ENCODE peak calls at places on chromosome 1, in five cellular contexts. One of them, this sample, is unnamed.

GRCh38 chr1:204358605-204359004 is 1.1 kb downstream of the PLEKHA6 start:
- DNase-seq in HepG2: no peak
- DNase-seq in HCT116: no peak
- DNase-seq in GM23338: no peak
- DNase-seq in K562: no peak
- DNase-seq in this sample: no peak

GRCh38 chr1:209318302-209319056 is 265.0 kb upstream of the CAMK1G start:
- DNase-seq in HepG2: no peak
- DNase-seq in HCT116: no peak
- DNase-seq in GM23338: no peak
- DNase-seq in K562: no peak
- DNase-seq in this sample: no peak

GRCh38 chr1:33181038-33181861 is 593 bp downstream of the TRIM62 start:
- DNase-seq in HepG2: no peak
- DNase-seq in HCT116: no peak
- DNase-seq in GM23338: peak
- DNase-seq in K562: no peak
- DNase-seq in this sample: no peak

GRCh38 chr1:22171951-22172715 is 29.2 kb upstream of the WNT4 start:
- DNase-seq in HepG2: no peak
- DNase-seq in HCT116: no peak
- DNase-seq in GM23338: peak
- DNase-seq in K562: no peak
- DNase-seq in this sample: no peak

GRCh38 chr1:41835488-41835887 is 83.2 kb downstream of the HIVEP3 start:
- DNase-seq in HepG2: no peak
- DNase-seq in HCT116: no peak
- DNase-seq in GM23338: no peak
- DNase-seq in K562: no peak
- DNase-seq in this sample: no peak

GRCh38 chr1:231938651-231939050 is 312.1 kb downstream of the DISC1 start:
- DNase-seq in HepG2: no peak
- DNase-seq in HCT116: no peak
- DNase-seq in GM23338: no peak
- DNase-seq in K562: no peak
- DNase-seq in this sample: no peak

GRCh38 chr1:223556414-223557124 is 108.9 kb downstream of the CAPN8 start:
- DNase-seq in HepG2: peak
- DNase-seq in HCT116: peak
- DNase-seq in GM23338: peak
- DNase-seq in K562: peak
- DNase-seq in this sample: no peak

GRCh38 chr1:15719721-15720120 is 16.3 kb upstream of the SLC25A34 start:
- DNase-seq in HepG2: no peak
- DNase-seq in HCT116: no peak
- DNase-seq in GM23338: no peak
- DNase-seq in K562: no peak
- DNase-seq in this sample: no peak

GRCh38 chr1:204574016-204574855 is 58.0 kb downstream of the MDM4 start:
- DNase-seq in HepG2: no peak
- DNase-seq in HCT116: no peak
- DNase-seq in GM23338: peak
- DNase-seq in K562: no peak
- DNase-seq in this sample: no peak

GRCh38 chr1:25924454-25924853 is 18.2 kb upstream of the STMN1 start:
- DNase-seq in HepG2: no peak
- DNase-seq in HCT116: no peak
- DNase-seq in GM23338: no peak
- DNase-seq in K562: no peak
- DNase-seq in this sample: no peak

GRCh38 chr1:25918615-25919014 is 12.4 kb upstream of the STMN1 start:
- DNase-seq in HepG2: no peak
- DNase-seq in HCT116: no peak
- DNase-seq in GM23338: peak
- DNase-seq in K562: no peak
- DNase-seq in this sample: no peak

GRCh38 chr1:25922064-25922632 is 15.9 kb upstream of the STMN1 start:
- DNase-seq in HepG2: no peak
- DNase-seq in HCT116: no peak
- DNase-seq in GM23338: peak
- DNase-seq in K562: no peak
- DNase-seq in this sample: no peak

GRCh38 chr1:25926731-25927496 is 20.7 kb upstream of the STMN1 start:
- DNase-seq in HepG2: no peak
- DNase-seq in HCT116: no peak
- DNase-seq in GM23338: peak
- DNase-seq in K562: no peak
- DNase-seq in this sample: no peak

DNA sequence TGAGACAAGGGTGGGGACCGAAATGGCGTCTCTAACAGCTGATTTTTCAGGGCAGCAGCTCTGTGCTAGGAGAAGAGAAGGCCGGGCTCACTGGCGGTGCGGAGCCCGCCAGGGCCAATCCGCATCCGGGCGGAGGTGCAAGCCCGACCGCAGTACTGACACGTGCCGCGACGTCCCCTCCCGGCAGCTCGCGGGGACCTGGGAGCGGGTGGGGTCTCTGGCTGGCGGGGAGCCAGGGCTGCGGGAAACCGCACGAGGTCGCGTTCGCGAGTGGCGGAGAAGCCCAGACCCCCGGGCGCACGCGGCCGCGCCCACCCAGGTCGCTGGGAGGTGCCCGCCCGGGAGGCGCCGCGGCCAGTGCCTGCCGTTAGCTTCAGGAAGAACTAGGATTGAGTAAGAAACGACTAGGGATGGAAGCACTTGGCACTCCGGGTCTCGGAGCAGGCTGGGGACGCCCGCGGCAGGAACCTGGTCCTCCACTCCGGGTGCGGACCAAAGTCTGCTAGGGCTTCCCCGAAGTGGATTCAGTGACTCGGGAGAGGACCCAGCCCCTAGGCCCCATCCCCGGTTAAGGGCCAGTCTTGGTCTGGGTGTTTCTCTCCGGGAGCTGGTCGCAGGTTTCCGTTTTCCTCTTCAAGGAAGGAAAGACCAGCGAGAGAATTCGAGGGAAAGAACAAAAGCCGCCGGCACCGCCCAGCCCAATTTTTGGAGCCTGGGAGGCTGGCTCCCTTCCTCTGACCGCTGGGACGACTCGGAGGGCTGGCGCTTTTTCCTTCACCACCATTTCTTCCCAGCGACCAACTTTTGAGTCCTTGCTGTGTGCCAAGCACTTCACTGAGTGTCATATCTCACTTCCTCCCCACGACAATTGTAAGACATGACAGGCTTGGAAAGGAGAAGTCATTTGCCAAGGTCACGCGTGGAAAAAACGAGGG is 16.7 kb upstream of the STMN1 start:
- DNase-seq in HepG2: no peak
- DNase-seq in HCT116: no peak
- DNase-seq in GM23338: peak
- DNase-seq in K562: no peak
- DNase-seq in this sample: no peak
- TF ChIP-seq POLR2AphosphoS5 in HepG2: no peak
- TF ChIP-seq POLR2AphosphoS5 in HCT116: no peak
- TF ChIP-seq POLR2AphosphoS5 in GM23338: peak
- TF ChIP-seq POLR2AphosphoS5 in K562: no peak
- TF ChIP-seq POLR2AphosphoS5 in this sample: no peak

GRCh38 chr1:230426246-230427101 is at the start of gene PGBD5:
- DNase-seq in HepG2: peak
- DNase-seq in HCT116: no peak
- DNase-seq in GM23338: peak
- DNase-seq in K562: peak
- DNase-seq in this sample: no peak

GRCh38 chr1:230427477-230427876 is 1.3 kb upstream of the PGBD5 start:
- DNase-seq in HepG2: no peak
- DNase-seq in HCT116: no peak
- DNase-seq in GM23338: no peak
- DNase-seq in K562: no peak
- DNase-seq in this sample: no peak

GRCh38 chr1:230424440-230425251 is 1.5 kb downstream of the PGBD5 start:
- DNase-seq in HepG2: no peak
- DNase-seq in HCT116: no peak
- DNase-seq in GM23338: peak
- DNase-seq in K562: no peak
- DNase-seq in this sample: no peak

GRCh38 chr1:230423936-230424335 is 2.2 kb downstream of the PGBD5 start:
- DNase-seq in HepG2: no peak
- DNase-seq in HCT116: no peak
- DNase-seq in GM23338: no peak
- DNase-seq in K562: no peak
- DNase-seq in this sample: no peak

GRCh38 chr1:230425252-230426061 is 675 bp downstream of the PGBD5 start:
- DNase-seq in HepG2: no peak
- DNase-seq in HCT116: no peak
- DNase-seq in GM23338: peak
- DNase-seq in K562: no peak
- DNase-seq in this sample: no peak
- TF ChIP-seq EZH2 in HepG2: no peak
- TF ChIP-seq EZH2 in HCT116: no peak
- TF ChIP-seq EZH2 in GM23338: peak
- TF ChIP-seq EZH2 in K562: no peak
- TF ChIP-seq EZH2 in this sample: no peak

DNA sequence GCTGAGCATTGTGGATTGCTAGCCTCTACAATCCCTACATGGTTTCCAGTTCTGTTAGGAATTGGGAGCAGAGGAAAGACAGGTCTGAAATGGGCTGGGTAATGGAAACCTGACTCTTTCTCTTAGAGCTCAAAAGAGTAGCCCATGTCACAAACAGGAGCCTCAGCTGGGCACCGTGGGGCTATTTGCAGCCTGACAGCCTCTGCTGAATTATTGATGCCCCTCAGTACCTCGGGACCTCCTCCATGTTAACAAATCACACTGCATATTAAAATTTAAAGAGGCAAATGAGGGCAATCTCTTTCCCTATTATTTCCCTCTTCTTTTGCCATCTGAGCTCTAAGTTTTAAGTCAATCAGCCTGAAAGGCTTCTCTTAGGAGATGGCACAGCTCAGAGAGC is 157.1 kb downstream of the TSEN15 start:
- DNase-seq in HepG2: no peak
- DNase-seq in HCT116: no peak
- DNase-seq in GM23338: no peak
- DNase-seq in K562: no peak
- DNase-seq in this sample: no peak
- H3K27ac ChIP-seq in HepG2: no peak
- H3K27ac ChIP-seq in HCT116: no peak
- H3K27ac ChIP-seq in GM23338: no peak
- H3K27ac ChIP-seq in K562: no peak
- H3K27ac ChIP-seq in this sample: no peak

DNA sequence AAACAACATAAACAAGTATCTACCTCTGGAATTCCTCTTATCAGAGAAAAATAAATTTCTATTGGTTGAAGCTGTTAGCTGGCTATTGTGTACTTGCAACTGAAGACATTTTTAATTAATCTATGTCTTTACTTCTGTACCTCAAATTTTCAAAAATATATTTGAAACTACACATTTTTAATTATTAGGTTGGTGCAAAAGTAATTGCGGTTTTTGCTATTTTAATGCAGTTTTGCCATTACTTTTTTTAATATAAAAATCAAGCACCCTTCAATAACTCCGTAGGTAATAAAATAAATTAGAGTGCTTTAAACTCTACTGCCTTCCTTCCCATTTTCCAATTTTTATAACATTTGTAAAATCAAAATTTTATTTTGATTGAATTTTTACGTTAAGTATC is 262.1 kb upstream of the DUSP10 start:
- DNase-seq in HepG2: no peak
- DNase-seq in HCT116: no peak
- DNase-seq in GM23338: no peak
- DNase-seq in K562: no peak
- DNase-seq in this sample: no peak
- TF ChIP-seq POLR2AphosphoS5 in HepG2: no peak
- TF ChIP-seq POLR2AphosphoS5 in HCT116: no peak
- TF ChIP-seq POLR2AphosphoS5 in GM23338: no peak
- TF ChIP-seq POLR2AphosphoS5 in K562: no peak
- TF ChIP-seq POLR2AphosphoS5 in this sample: no peak

DNA sequence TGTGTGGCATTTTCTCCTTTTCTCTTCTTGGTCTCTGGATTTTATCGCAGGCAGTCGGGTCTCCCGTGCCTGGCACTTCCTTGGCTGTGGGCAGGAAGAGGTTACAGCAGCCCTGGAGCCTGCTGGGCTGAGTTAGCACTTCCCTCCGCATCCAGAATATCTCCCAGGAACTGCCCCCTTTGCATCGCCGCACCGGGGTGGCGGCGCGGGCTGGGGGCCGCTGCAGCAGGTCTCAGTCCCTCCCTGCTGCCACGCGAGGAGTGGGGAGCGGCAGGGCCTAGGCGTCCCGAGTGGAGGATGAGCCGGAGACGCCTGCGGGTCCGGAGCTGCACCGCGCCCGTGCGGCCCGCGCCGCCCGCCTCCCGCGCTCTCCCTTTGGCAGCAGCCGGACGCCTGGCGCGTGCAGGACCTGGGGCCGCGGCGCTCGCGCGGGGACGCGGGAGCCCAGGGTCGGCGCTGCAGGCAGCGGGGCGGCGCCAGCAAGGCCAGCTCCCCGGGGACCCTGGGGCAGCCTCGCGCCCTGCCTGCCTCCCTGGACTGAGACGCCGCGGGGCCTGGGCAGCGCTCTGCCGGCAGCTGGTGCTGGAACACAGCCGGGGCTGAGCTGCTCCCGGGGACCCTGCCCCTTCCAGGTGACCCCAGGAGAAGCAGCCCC is 192.8 kb downstream of the PRDM2 start:
- DNase-seq in HepG2: no peak
- DNase-seq in HCT116: no peak
- DNase-seq in GM23338: peak
- DNase-seq in K562: no peak
- DNase-seq in this sample: no peak
- TF ChIP-seq EZH2 in HepG2: no peak
- TF ChIP-seq EZH2 in HCT116: no peak
- TF ChIP-seq EZH2 in GM23338: peak
- TF ChIP-seq EZH2 in K562: no peak
- TF ChIP-seq EZH2 in this sample: no peak

GRCh38 chr1:183780159-183780558 is 24.8 kb upstream of the RGL1 start:
- DNase-seq in HepG2: peak
- DNase-seq in HCT116: no peak
- DNase-seq in GM23338: no peak
- DNase-seq in K562: no peak
- DNase-seq in this sample: no peak

GRCh38 chr1:183778568-183779433 is 26.1 kb upstream of the RGL1 start:
- DNase-seq in HepG2: no peak
- DNase-seq in HCT116: no peak
- DNase-seq in GM23338: no peak
- DNase-seq in K562: no peak
- DNase-seq in this sample: peak

GRCh38 chr1:183776731-183777130 is 28.2 kb upstream of the RGL1 start:
- DNase-seq in HepG2: no peak
- DNase-seq in HCT116: no peak
- DNase-seq in GM23338: no peak
- DNase-seq in K562: no peak
- DNase-seq in this sample: no peak

GRCh38 chr1:183777359-183777758 is 27.6 kb upstream of the RGL1 start:
- DNase-seq in HepG2: peak
- DNase-seq in HCT116: no peak
- DNase-seq in GM23338: no peak
- DNase-seq in K562: no peak
- DNase-seq in this sample: no peak

GRCh38 chr1:183778006-183778405 is 26.9 kb upstream of the RGL1 start:
- DNase-seq in HepG2: no peak
- DNase-seq in HCT116: no peak
- DNase-seq in GM23338: no peak
- DNase-seq in K562: no peak
- DNase-seq in this sample: peak
- H3K27ac ChIP-seq in HepG2: no peak
- H3K27ac ChIP-seq in HCT116: no peak
- H3K27ac ChIP-seq in GM23338: no peak
- H3K27ac ChIP-seq in K562: no peak
- H3K27ac ChIP-seq in this sample: peak